ENCODE peak calls at places on chromosomes 1 and 21, in four cellular contexts. U is ELF-1, N is upper lobe of right lung, Y is heart right ventricle. I is an unnamed sample.

GRCh38 chr1:16716691-16717173 is 23.6 kb upstream of the RNU1-4 start:
- DNase-seq in N (no peak), U (peak; percentile 89), Y (no peak), I (no peak)

GRCh38 chr1:215282557-215282956 is 200.0 kb downstream of the KCNK2 start:
- DNase-seq in U (no peak), N (no peak), Y (no peak), I (no peak)

GRCh38 chr1:9448132-9449105 is 90.8 kb upstream of the SLC25A33 start:
- DNase-seq in N (no peak), Y (no peak), U (peak; percentile 67), I (no peak)

GRCh38 chr1:16152521-16153087 is 3.3 kb downstream of the EPHA2 start:
- DNase-seq in Y (peak; percentile 53), N (no peak), U (peak; percentile 60), I (no peak)

GRCh38 chr21:41768371-41769042 is 1.7 kb upstream of the RIPK4 start:
- DNase-seq in U (peak; percentile 90), Y (no peak), N (peak; percentile 67), I (no peak)

GRCh38 chr1:180365039-180365438 is 135.0 kb downstream of the LHX4 start:
- DNase-seq in N (no peak), U (no peak), Y (no peak), I (no peak)

GRCh38 chr1:22739648-22740385 is 29.2 kb downstream of the EPHB2 start:
- DNase-seq in N (no peak), Y (no peak), U (no peak), I (no peak)

GRCh38 chr1:67752306-67752705 is 67.3 kb downstream of the GADD45A start:
- DNase-seq in Y (no peak), U (no peak), N (no peak), I (no peak)

GRCh38 chr1:7687411-7687810 is 83.7 kb upstream of the VAMP3 start:
- DNase-seq in Y (no peak), N (no peak), U (no peak), I (no peak)

GRCh38 chr21:44846485-44847260 is 26.8 kb downstream of the PTTG1IP start:
- DNase-seq in N (no peak), Y (no peak), U (peak; percentile 44), I (no peak)

GRCh38 chr1:10629091-10629815 is 154.5 kb downstream of the PEX14 start:
- DNase-seq in N (peak; percentile 58), U (no peak), Y (no peak), I (no peak)

GRCh38 chr21:28737671-28738279 is 254.9 kb downstream of the LTN1 start:
- DNase-seq in N (no peak), Y (no peak), U (peak; percentile 23), I (no peak)

GRCh38 chr1:30505853-30506784 is 217.3 kb downstream of the MATN1 start:
- DNase-seq in N (no peak), Y (no peak), U (no peak), I (no peak)

GRCh38 chr1:112618114-112618720 is 724 bp downstream of the ST7L start:
- DNase-seq in N (no peak), Y (no peak), U (no peak), I (no peak)

GRCh38 chr1:221919341-221919740 is 177.5 kb upstream of the DUSP10 start:
- DNase-seq in U (no peak), N (no peak), Y (no peak), I (no peak)

GRCh38 chr1:33270808-33271465 is 14.6 kb downstream of the ZNF362 start:
- DNase-seq in N (no peak), Y (no peak), U (no peak), I (no peak)

GRCh38 chr1:154866995-154867795 is 2.9 kb downstream of the KCNN3 start:
- DNase-seq in N (peak; percentile 56), U (peak; percentile 67), Y (no peak), I (peak; percentile 46)

GRCh38 chr1:200319143-200319542 is 90.7 kb downstream of the ZNF281 start:
- DNase-seq in Y (no peak), U (no peak), N (no peak), I (no peak)

GRCh38 chr1:153058826-153059784 is 1.8 kb upstream of the SPRR2A start:
- DNase-seq in Y (no peak), U (no peak), N (no peak), I (no peak)

GRCh38 chr1:2148691-2149090 is 45.9 kb downstream of the FAAP20 start:
- DNase-seq in N (no peak), Y (no peak), U (no peak), I (no peak)

GRCh38 chr1:23343246-23344110 is 606 bp downstream of the HNRNPR start:
- DNase-seq in U (peak; percentile 44), Y (peak; percentile 36), N (no peak), I (no peak)

GRCh38 chr1:8004803-8005573 is 21.1 kb downstream of the ERRFI1 start:
- DNase-seq in N (peak; percentile 78), U (peak; percentile 91), Y (peak; percentile 56), I (no peak)

GRCh38 chr1:3352084-3352951 is 102.1 kb upstream of the ARHGEF16 start:
- DNase-seq in N (no peak), U (peak; percentile 88), Y (no peak), I (no peak)

GRCh38 chr1:26858891-26859630 is 3.9 kb upstream of the SFN start:
- DNase-seq in U (no peak), Y (no peak), N (no peak), I (no peak)